ENCODE peak calls at places on chromosome X, in nine cellular contexts. Q is activated CD8-positive, alpha-beta memory T cell treated with anti-CD3 and anti-CD28 coated beads, Interleukin-2, amount 50 U/mL, for 4 hours; P is cerebellar cortex; S is T-helper 1 cell; M is naive thymus-derived CD8-positive, alpha-beta T cell; F is kidney epithelial cell; D is activated naive CD8-positive, alpha-beta T cell treated with anti-CD3 and anti-CD28 coated beads, Interleukin-2, amount 50 U/mL, for 24 hours; G is spleen; O is NCI-H2029. V is an unnamed sample.

GRCh38 chrX:129932792-129933321 is 26.9 kb downstream of the UTP14A start:
- DNase-seq in S (no peak), G (peak), M (no peak), Q (no peak), D (peak), P (no peak), F (no peak), O (no peak), V (no peak)

GRCh38 chrX:13059676-13060499 is 15.5 kb upstream of the FAM9C start:
- DNase-seq in S (no peak), P (no peak), G (no peak), F (no peak), D (no peak), O (no peak), M (no peak), Q (no peak), V (peak)

GRCh38 chrX:116781926-116782325 is 319.1 kb upstream of the CT83 start:
- DNase-seq in S (no peak), D (no peak), O (no peak), F (no peak), G (no peak), P (no peak), M (no peak), Q (no peak), V (no peak)

GRCh38 chrX:101219116-101219839 is at the start of gene DRP2:
- DNase-seq in M (no peak), Q (no peak), G (no peak), D (no peak), O (no peak), F (no peak), P (no peak), S (no peak), V (peak)

GRCh38 chrX:71935542-71935941 is 24.9 kb downstream of the NHSL2 start:
- DNase-seq in D (no peak), M (no peak), O (no peak), P (peak), S (no peak), Q (no peak), F (no peak), G (no peak), V (no peak)

GRCh38 chrX:31499120-31499519 is 427.3 kb upstream of the FTHL17 start:
- DNase-seq in F (peak), O (no peak), Q (no peak), P (no peak), S (no peak), M (no peak), G (no peak), D (no peak), V (peak)

GRCh38 chrX:44770111-44770510 is 73.7 kb upstream of the DUSP21 start:
- DNase-seq in M (no peak), S (no peak), G (no peak), Q (no peak), P (no peak), F (no peak), D (no peak), O (no peak), V (no peak)

GRCh38 chrX:48938721-48939416 is 18.5 kb downstream of the OTUD5 start:
- DNase-seq in S (peak), F (no peak), P (no peak), Q (peak), G (peak), M (peak), D (peak), O (no peak), V (no peak)

GRCh38 chrX:12441376-12442128 is 303.3 kb downstream of the FRMPD4 start:
- DNase-seq in O (no peak), Q (no peak), G (no peak), M (no peak), P (no peak), S (no peak), D (no peak), F (no peak), V (peak)

GRCh38 chrX:118350221-118350620 is 4.3 kb downstream of the WDR44 start:
- DNase-seq in D (no peak), M (no peak), G (no peak), F (no peak), P (no peak), S (no peak), Q (no peak), O (no peak), V (no peak)

GRCh38 chrX:119791437-119792231 is at the start of gene RPL39:
- DNase-seq in S (peak), P (peak), G (peak), M (peak), F (peak), O (peak), D (peak), Q (peak), V (peak)

GRCh38 chrX:131617182-131617581 is 73.3 kb downstream of the OR13H1 start:
- DNase-seq in M (no peak), D (no peak), G (no peak), F (peak), O (no peak), P (no peak), Q (no peak), S (no peak), V (peak)

GRCh38 chrX:19462879-19463278 is 52.4 kb downstream of the MAP3K15 start:
- DNase-seq in P (no peak), M (no peak), F (no peak), S (no peak), O (no peak), G (no peak), Q (no peak), D (no peak), V (no peak)

GRCh38 chrX:12065251-12065650 is 73.0 kb upstream of the FRMPD4 start:
- DNase-seq in D (no peak), S (no peak), F (no peak), P (no peak), G (no peak), O (no peak), Q (no peak), M (no peak), V (no peak)

GRCh38 chrX:115036029-115036428 is 18.6 kb upstream of the IL13RA2 start:
- DNase-seq in O (no peak), S (no peak), D (no peak), G (no peak), P (no peak), F (no peak), Q (no peak), M (no peak), V (no peak)

GRCh38 chrX:35166023-35166422 is 223.4 kb downstream of the FAM47B start:
- DNase-seq in D (no peak), P (no peak), F (peak), M (no peak), S (no peak), O (no peak), Q (no peak), G (no peak), V (no peak)

GRCh38 chrX:11667286-11667685 is 1.6 kb upstream of the ARHGAP6 start:
- DNase-seq in O (no peak), G (no peak), Q (no peak), D (no peak), F (peak), M (no peak), P (no peak), S (no peak), V (no peak)

GRCh38 chrX:34629572-34629971 is 27.5 kb downstream of the TMEM47 start:
- DNase-seq in G (no peak), D (no peak), F (peak), M (no peak), P (no peak), Q (no peak), S (no peak), O (no peak), V (peak)

GRCh38 chrX:42678133-42678532 is 99.8 kb downstream of the PPP1R2C start:
- DNase-seq in Q (no peak), O (no peak), P (no peak), M (no peak), G (no peak), F (no peak), D (no peak), S (no peak), V (no peak)

GRCh38 chrX:24763989-24764388 is 70.3 kb downstream of the POLA1 start:
- DNase-seq in G (no peak), M (no peak), O (no peak), Q (no peak), P (no peak), S (no peak), F (no peak), D (no peak), V (no peak)